ENCODE peak calls at places on chromosomes 7 and 10, in six cellular contexts. Y is mesenchymal stem cell, Z is IMR-90, A is neuronal stem cell, J is trophoblast cell, V is H1. X is an unnamed sample.
A peak's percentile ranks its signal among the peaks of the same experiment; 100 is the strongest.

GRCh38 chr7:100803398-100804161 is 23.7 kb downstream of the EPHB4 start:
- DNase-seq in J (peak; percentile 38), V (no peak), A (peak; percentile 44), Y (peak; percentile 85), Z (peak; percentile 83), X (peak; percentile 83)

GRCh38 chr10:121049923-121050322 is 198.8 kb downstream of the WDR11 start:
- DNase-seq in Y (no peak), J (no peak), V (no peak), Z (no peak), A (no peak), X (no peak)

GRCh38 chr7:24851791-24852190 is 94.5 kb upstream of the GSDME start:
- DNase-seq in J (peak; percentile 28), V (no peak), Z (peak; percentile 79), A (no peak), Y (peak; percentile 73), X (no peak)

GRCh38 chr10:107165007-107165406 is 501 bp upstream of the SORCS1 start:
- DNase-seq in J (no peak), Y (no peak), A (peak; percentile 9), Z (no peak), V (no peak), X (peak; percentile 40)

GRCh38 chr7:45709168-45710034 is 135.2 kb downstream of the ADCY1 start:
- DNase-seq in V (no peak), J (no peak), Z (peak; percentile 47), A (no peak), Y (peak; percentile 83), X (peak; percentile 17)

GRCh38 chr10:5391780-5392179 is 12.8 kb downstream of the TUBAL3 start:
- DNase-seq in Y (no peak), J (no peak), V (no peak), A (no peak), Z (no peak), X (no peak)

GRCh38 chr7:128842674-128843641 is 12.8 kb downstream of the FLNC start:
- DNase-seq in A (no peak), Z (no peak), Y (no peak), J (no peak), V (no peak), X (no peak)

GRCh38 chr7:95607477-95608010 is 11.2 kb upstream of the PDK4 start:
- DNase-seq in Z (no peak), Y (no peak), J (no peak), A (no peak), V (no peak), X (no peak)

GRCh38 chr7:117986645-117987269 is 113.5 kb upstream of the CTTNBP2 start:
- DNase-seq in Z (no peak), J (no peak), V (no peak), A (no peak), Y (no peak), X (no peak)

GRCh38 chr7:117979954-117980497 is 106.8 kb upstream of the CTTNBP2 start:
- DNase-seq in J (no peak), Y (no peak), A (no peak), Z (no peak), V (no peak), X (no peak)

DNA sequence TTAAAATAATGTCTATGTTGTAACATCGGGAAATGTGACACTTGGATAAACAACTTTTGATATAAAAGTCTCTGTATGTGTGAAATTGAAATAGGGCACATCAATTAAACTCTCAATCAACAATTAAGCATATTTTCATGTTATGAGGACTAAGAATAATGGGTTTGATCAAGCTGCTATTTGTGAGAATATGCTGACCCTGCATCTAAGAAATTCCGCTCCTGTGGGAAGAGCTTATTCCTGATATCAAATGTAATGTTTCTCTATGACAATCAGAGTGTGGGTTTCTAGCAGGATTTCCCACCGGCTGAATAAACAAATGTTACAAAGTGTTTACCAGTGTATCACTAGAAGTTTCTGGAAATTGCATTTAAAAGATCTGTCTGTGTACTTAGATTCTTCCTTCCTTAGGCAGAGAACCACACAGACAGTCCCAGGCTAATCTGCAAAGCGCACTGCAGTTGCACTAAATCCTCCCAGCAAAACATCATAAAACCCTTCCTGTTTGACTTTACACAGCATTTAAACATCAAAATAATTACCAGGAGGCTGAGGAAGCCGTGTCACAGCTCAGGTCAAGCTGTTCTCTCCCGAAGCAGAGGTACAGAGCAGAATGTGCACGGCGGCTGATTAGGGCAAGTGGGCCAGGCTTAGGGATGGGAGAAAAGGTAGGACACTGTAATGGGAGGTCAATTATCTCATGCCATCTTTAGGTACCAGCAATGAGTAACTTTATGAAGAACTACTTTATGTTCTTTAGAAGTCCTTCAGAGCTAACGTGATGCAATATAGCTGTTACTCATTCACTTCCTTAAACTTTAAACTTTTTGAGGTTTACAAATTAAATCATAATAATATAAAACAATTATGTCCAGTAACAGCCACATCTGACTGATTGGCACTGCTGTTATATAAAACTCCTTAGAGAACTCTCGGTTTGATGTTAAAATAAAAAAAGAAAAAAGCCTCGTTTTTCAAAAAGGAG is 109.1 kb upstream of the CTTNBP2 start:
- DNase-seq in J (no peak), Z (no peak), Y (no peak), V (no peak), A (no peak), X (no peak)
- H4K91ac ChIP-seq in J (no peak overlapping the region), Z (no peak overlapping the region), Y (no peak overlapping the region), V (no peak overlapping the region), A (no peak overlapping the region), X (no peak overlapping the region)

GRCh38 chr7:85119934-85120333 is 66.9 kb downstream of the SEMA3D start:
- DNase-seq in Y (peak; percentile 47), V (no peak), A (no peak), Z (peak; percentile 21), J (no peak), X (no peak)

GRCh38 chr7:85130702-85131101 is 56.2 kb downstream of the SEMA3D start:
- DNase-seq in Y (no peak), Z (no peak), J (no peak), V (no peak), A (no peak), X (no peak)

GRCh38 chr7:85126383-85126782 is 60.5 kb downstream of the SEMA3D start:
- DNase-seq in Y (no peak), J (no peak), V (no peak), A (no peak), Z (no peak), X (no peak)

GRCh38 chr7:85125160-85125559 is 61.7 kb downstream of the SEMA3D start:
- DNase-seq in V (no peak), A (no peak), Z (no peak), J (no peak), Y (no peak), X (no peak)

GRCh38 chr7:85125679-85126078 is 61.2 kb downstream of the SEMA3D start:
- DNase-seq in A (no peak), V (no peak), J (no peak), Y (no peak), Z (peak; percentile 20), X (no peak)
- H4K91ac ChIP-seq in A (no peak overlapping the region), V (no peak overlapping the region), J (no peak overlapping the region), Y (no peak overlapping the region), Z (no peak overlapping the region), X (no peak overlapping the region)

GRCh38 chr10:31940839-31941653 is 12.4 kb upstream of the ARHGAP12 start:
- DNase-seq in Z (peak; percentile 95), J (peak; percentile 81), A (no peak), Y (peak; percentile 97), V (no peak), X (no peak)

GRCh38 chr10:31944071-31944433 is 15.4 kb upstream of the ARHGAP12 start:
- DNase-seq in Y (no peak), J (no peak), Z (no peak), V (no peak), A (no peak), X (no peak)

GRCh38 chr10:31945392-31945791 is 16.8 kb upstream of the ARHGAP12 start:
- DNase-seq in V (no peak), Z (no peak), A (no peak), J (no peak), Y (no peak), X (no peak)

GRCh38 chr10:31942435-31942834 is 13.8 kb upstream of the ARHGAP12 start:
- DNase-seq in Z (no peak), V (no peak), J (no peak), A (no peak), Y (no peak), X (no peak)

DNA sequence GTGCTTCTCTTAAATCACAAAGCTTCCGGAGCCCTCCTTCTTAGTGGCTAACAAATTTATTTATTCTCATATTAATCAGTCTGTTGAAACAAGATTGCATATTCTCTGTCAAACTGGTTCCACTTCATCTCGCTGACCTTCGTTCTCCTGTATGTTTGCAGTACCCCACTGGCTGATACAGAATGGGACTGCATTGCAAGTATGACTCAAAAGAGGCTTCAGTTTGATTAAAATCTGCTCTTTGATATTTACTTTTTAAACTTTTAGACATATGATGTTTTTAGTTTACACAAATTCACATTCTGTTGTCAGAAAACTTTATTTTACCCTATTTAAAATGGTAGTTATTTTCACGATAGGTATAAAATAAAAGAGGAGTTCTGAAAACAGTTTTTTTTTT is 14.3 kb upstream of the ARHGAP12 start:
- DNase-seq in V (no peak), Y (no peak), A (no peak), J (no peak), Z (no peak), X (no peak)
- H4K91ac ChIP-seq in V (no peak overlapping the region), Y (no peak overlapping the region), A (no peak overlapping the region), J (no peak overlapping the region), Z (no peak overlapping the region), X (no peak overlapping the region)

DNA sequence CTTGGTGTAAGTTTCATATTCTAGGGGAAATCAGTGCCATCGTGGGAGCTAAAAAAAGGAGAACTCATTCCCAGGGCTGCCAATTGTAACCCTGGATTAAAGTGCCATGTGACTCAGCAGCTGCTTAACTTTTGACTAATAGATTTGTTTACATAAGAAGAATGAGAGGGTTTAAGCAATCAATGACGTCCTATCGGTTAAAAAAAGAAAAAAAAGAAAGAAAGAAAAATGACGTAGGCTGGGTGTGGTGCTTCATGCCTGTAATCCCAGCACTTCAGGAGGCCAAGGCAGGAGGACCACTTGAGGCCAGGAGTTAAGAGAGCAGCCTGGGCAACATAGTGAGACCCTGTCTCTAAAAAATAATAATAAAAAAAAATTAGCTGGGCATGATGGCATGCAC is 116.2 kb upstream of the AFAP1L2 start:
- DNase-seq in V (no peak), J (peak; percentile 32), Z (peak; percentile 92), Y (peak; percentile 95), A (no peak), X (no peak)
- H4K91ac ChIP-seq in V (no peak overlapping the region), J (no peak overlapping the region), Z (no peak overlapping the region), Y (no peak overlapping the region), A (no peak overlapping the region), X (no peak overlapping the region)

GRCh38 chr10:130036296-130037065 is 72.4 kb upstream of the EBF3 start:
- DNase-seq in V (no peak), J (no peak), A (no peak), Z (no peak), Y (no peak), X (no peak)
- H4K91ac ChIP-seq in V (no peak overlapping the region), J (no peak overlapping the region), A (peak overlapping the region; percentile 32), Z (no peak overlapping the region), Y (no peak overlapping the region), X (no peak overlapping the region)

GRCh38 chr7:110856704-110857103 is 234.2 kb upstream of the LRRN3 start:
- DNase-seq in V (no peak), Y (peak; percentile 11), Z (peak; percentile 50), J (no peak), A (no peak), X (no peak)
- H4K91ac ChIP-seq in V (no peak overlapping the region), Y (no peak overlapping the region), Z (no peak overlapping the region), J (no peak overlapping the region), A (no peak overlapping the region), X (no peak overlapping the region)

GRCh38 chr10:68330852-68331454 is 911 bp upstream of the HNRNPH3 start:
- DNase-seq in Y (no peak), Z (peak; percentile 23), J (no peak), V (no peak), A (no peak), X (peak; percentile 29)
- H4K91ac ChIP-seq in Y (peak overlapping the region; percentile 88), Z (peak overlapping the region; percentile 91), J (peak overlapping the region; percentile 90), V (peak overlapping the region; percentile 99), A (peak overlapping the region; percentile 47), X (no peak overlapping the region)